ENCODE peak calls at places on chromosomes 2 and 18, in four cellular contexts. R is NT2/D1, N is mesendoderm, G is fibroblast of lung. T is an unnamed sample.

GRCh38 chr2:240960963-240961876 is 37.2 kb upstream of the SNED1 start:
- DNase-seq in R (no peak), N (no peak), G (peak; percentile 12), T (peak; percentile 28)

GRCh38 chr2:98795903-98796676 is 65.2 kb upstream of the MGAT4A start:
- DNase-seq in R (no peak), N (no peak), G (no peak), T (no peak)

GRCh38 chr2:160910681-160911080 is 249.5 kb upstream of the TANK start:
- DNase-seq in R (no peak), N (no peak), G (peak; percentile 73), T (no peak)

GRCh38 chr2:47598476-47598875 is 184.5 kb upstream of the MSH6 start:
- DNase-seq in R (no peak), N (no peak), G (no peak), T (no peak)

GRCh38 chr2:233023761-233024410 is 8.6 kb upstream of the NEU2 start:
- DNase-seq in R (no peak), N (no peak), G (no peak), T (no peak)

GRCh38 chr2:23268467-23269263 is 116.3 kb upstream of the KLHL29 start:
- DNase-seq in R (no peak), N (no peak), G (no peak), T (no peak)

GRCh38 chr2:40734797-40735196 is 282.9 kb upstream of the SLC8A1 start:
- DNase-seq in R (no peak), N (no peak), G (peak; percentile 14), T (no peak)

GRCh38 chr2:171673928-171674327 is 13.3 kb upstream of the DYNC1I2 start:
- DNase-seq in R (no peak), N (no peak), G (peak; percentile 59), T (no peak)

GRCh38 chr2:177553176-177553909 is 160.8 kb downstream of the AGPS start:
- DNase-seq in R (no peak), N (no peak), G (no peak), T (no peak)

GRCh38 chr2:223860809-223861738 is 23.7 kb upstream of the AP1S3 start:
- DNase-seq in R (no peak), N (no peak), G (peak; percentile 80), T (no peak)

GRCh38 chr2:23330214-23330613 is 54.8 kb upstream of the KLHL29 start:
- DNase-seq in R (peak; percentile 40), N (peak; percentile 88), G (peak; percentile 21), T (peak; percentile 94)

GRCh38 chr2:189144700-189145211 is 34.8 kb downstream of the COL5A2 start:
- DNase-seq in R (no peak), N (peak; percentile 64), G (peak; percentile 87), T (no peak)

GRCh38 chr2:165469417-165469816 is at the start of gene CSRNP3:
- DNase-seq in R (peak; percentile 3), N (peak; percentile 96), G (peak; percentile 86), T (peak; percentile 88)

GRCh38 chr2:12352891-12353290 is 363.8 kb upstream of the TRIB2 start:
- DNase-seq in R (no peak), N (no peak), G (peak; percentile 69), T (no peak)

GRCh38 chr18:57698571-57699276 is 77.1 kb upstream of the NARS1 start:
- DNase-seq in R (no peak), N (peak; percentile 74), G (peak; percentile 81), T (no peak)

GRCh38 chr2:174702541-174702940 is 61.7 kb downstream of the CHRNA1 start:
- DNase-seq in R (no peak), N (no peak), G (no peak), T (no peak)

GRCh38 chr18:45059695-45060094 is 379.0 kb downstream of the SETBP1 start:
- DNase-seq in R (no peak), N (no peak), G (peak; percentile 76), T (no peak)

GRCh38 chr18:56641714-56642331 is 3.4 kb upstream of the TXNL1 start:
- DNase-seq in R (no peak), N (no peak), G (peak; percentile 30), T (no peak)

GRCh38 chr2:123502926-123503325 is 522.2 kb upstream of the CNTNAP5 start:
- DNase-seq in R (no peak), N (no peak), G (peak; percentile 76), T (no peak)

GRCh38 chr18:70621710-70622109 is 332.9 kb downstream of the SOCS6 start:
- DNase-seq in R (no peak), N (peak; percentile 11), G (no peak), T (peak; percentile 64)

GRCh38 chr2:95317123-95317500 is 20.0 kb downstream of the KCNIP3 start:
- DNase-seq in R (no peak), N (peak; percentile 31), G (no peak), T (no peak)

DNA sequence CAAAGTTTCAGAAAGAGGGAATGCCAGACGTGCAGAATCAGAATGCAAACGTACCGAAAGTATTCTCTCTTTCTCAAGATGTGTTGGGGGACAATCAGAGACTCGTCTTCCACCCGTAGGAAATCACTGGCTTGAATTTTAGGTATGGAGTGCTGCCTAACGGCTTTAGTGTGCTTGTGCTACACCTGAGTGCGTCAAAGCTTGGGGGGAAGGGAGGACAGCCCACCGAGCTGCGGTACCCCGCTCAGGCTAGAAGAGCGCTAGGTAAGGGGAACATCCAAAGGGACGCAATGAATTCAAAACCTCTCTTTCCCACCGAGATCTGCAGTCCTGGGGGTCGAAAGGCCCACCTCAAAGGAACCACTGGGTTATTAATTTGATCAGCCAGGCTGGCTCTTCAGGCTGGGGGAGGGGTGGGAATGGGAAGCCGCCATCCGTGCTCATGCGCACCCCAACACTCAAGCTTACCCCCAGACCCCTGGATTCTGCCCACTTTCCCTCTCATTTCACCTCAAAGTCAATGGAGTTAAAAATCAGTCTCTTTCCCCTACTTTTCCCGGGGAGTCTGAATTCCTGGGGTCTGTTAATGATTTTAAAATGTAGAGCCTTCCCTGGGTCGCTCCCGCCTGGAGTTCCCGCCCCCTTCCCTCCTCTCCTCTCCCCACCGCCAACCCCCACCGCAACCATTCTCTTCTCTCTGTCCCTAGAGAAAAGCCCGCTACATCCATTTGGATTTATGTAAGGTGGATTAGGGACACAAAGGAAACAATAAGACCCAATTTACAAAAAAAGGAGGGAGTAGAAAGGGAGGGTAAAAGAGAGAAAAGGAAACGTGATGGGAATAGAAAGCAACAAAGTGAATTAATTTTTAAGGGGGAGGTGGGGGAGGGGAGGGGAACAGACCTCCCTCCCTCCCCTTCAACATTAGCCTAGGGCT is 2.5 kb downstream of the EPHA4 start:
- DNase-seq in R (no peak), N (peak; percentile 31), G (no peak), T (peak; percentile 73)
- H3K4me3 ChIP-seq in R (peak overlapping the region; percentile 27), N (peak overlapping the region; percentile 93), G (peak overlapping the region; percentile 78), T (peak overlapping the region; percentile 97)

GRCh38 chr2:54570925-54571694 is 115.0 kb downstream of the SPTBN1 start:
- DNase-seq in R (no peak), N (no peak), G (peak; percentile 88), T (no peak)
- H3K4me1 ChIP-seq in R (peaks cover 5% of the 10 kb centered on the region), N (peaks cover 31% of the 10 kb centered on the region), G (peaks cover 55% of the 10 kb centered on the region), T (peaks cover 30% of the 10 kb centered on the region)

GRCh38 chr2:132645943-132646804 is 23.8 kb downstream of the LYPD1 start:
- DNase-seq in R (no peak), N (peak; percentile 56), G (no peak), T (no peak)
- H3K9ac ChIP-seq in R (no peak overlapping the region), N (no peak overlapping the region), G (no peak overlapping the region), T (no peak overlapping the region)

GRCh38 chr2:162838141-162838500 is 446 bp downstream of the KCNH7 start:
- DNase-seq in R (peak; percentile 27), N (no peak), G (no peak), T (no peak)
- H3K4me3 ChIP-seq in R (peak overlapping the region; percentile 57), N (peak overlapping the region; percentile 41), G (no peak overlapping the region), T (peak overlapping the region; percentile 84)

DNA sequence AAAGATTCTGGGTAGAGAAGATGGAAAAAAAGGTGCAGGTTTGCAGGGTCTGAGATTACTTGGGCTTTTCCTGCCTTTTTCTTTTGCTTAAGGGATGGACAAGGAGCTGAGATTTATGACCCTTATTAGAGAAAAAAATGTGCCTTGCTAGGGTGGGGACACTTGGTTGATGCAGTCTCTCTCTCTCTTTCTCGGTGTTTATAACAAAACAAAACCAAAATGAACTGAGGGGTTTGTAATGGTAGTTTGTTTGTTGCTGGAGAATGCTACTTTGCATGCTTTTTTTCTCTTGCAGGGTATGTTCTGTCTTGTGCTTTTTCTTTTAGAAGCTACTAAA is 300 bp downstream of the ZNF532 start:
- DNase-seq in R (no peak), N (no peak), G (no peak), T (no peak)
- H3K4me1 ChIP-seq in R (peaks cover 2% of the 10 kb centered on the region), N (peaks cover 30% of the 10 kb centered on the region), G (peaks cover 12% of the 10 kb centered on the region), T (peaks cover 10% of the 10 kb centered on the region)

GRCh38 chr2:9844581-9844980 is 1.3 kb downstream of the TAF1B start:
- DNase-seq in R (no peak), N (no peak), G (peak; percentile 46), T (no peak)
- H3K9ac ChIP-seq in R (no peak overlapping the region), N (peak overlapping the region; percentile 91), G (no peak overlapping the region), T (peak overlapping the region; percentile 73)

DNA sequence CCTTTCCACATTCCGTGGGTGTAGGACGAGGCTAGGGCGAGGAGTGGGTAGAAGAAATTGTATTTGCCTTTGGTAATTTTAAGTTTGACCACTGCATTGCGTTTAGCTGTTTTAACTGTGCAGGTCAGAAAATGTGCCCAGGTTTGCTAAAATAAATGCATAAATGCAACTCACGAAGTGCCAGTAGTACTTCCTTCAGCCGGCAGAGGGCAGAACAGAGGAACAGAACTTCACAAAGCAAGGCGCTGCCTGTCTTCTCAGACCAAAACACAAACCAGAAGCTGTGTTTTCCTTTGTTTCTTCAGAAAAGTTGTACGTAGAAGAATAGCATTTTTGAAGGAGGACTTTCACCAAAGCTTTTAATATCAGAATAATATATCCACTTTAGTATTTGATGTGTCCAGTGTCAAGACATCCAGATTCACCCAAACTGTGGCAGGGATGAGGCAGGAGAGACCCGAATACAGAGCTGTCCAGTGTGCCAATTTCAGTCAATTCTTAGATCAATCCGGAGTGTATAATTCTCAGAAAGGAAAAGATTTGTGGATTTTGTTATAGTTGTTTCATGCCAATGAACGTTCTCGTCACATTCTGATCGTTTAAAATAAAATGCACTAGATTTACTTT is 348.6 kb downstream of the DLGAP1 start:
- DNase-seq in R (peak; percentile 57), N (peak; percentile 75), G (peak; percentile 52), T (peak; percentile 92)
- H3K4me3 ChIP-seq in R (no peak overlapping the region), N (no peak overlapping the region), G (no peak overlapping the region), T (no peak overlapping the region)

GRCh38 chr18:51321696-51322095 is 124.2 kb upstream of the MEX3C start:
- DNase-seq in R (peak; percentile 11), N (peak; percentile 42), G (no peak), T (no peak)

DNA sequence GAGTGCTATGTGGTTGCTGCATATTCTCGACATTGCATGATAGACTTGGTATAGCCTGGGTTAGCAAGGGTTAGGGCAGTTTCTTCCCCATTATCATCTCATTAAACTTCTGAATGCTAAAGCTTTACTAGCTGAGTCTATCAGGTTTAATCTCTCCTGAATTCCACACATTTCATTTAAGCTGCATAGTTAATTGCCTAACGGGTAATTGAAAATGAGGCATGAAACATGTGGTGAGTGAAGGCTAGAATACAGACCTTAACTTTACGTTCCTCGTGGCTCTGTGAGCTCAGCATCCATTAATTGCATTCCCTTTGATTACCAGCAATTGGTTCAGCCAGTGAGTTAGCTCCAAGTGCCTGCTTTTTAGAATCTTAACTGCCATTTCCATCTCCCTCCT is 126.5 kb upstream of the MEX3C start:
- DNase-seq in R (no peak), N (peak; percentile 58), G (no peak), T (no peak)
- H3K4me1 ChIP-seq in R (no peaks in the 10 kb centered on the region), N (peaks cover 4% of the 10 kb centered on the region), G (no peaks in the 10 kb centered on the region), T (peaks cover 22% of the 10 kb centered on the region)